ENCODE peak calls at places on chromosomes 11 and 22, in seven cellular contexts. G is K562, O is GM12878, M is HepG2, L is H1, C is HCT116, R is SK-N-SH. F is an unnamed sample.

GRCh38 chr22:45703758-45704157 is 32.1 kb downstream of the ATXN10 start:
- DNase-seq in G (no peak), O (no peak), M (no peak), L (no peak), C (no peak), R (no peak), F (no peak)

GRCh38 chr22:40478456-40479125 is 108.2 kb downstream of the SGSM3 start:
- DNase-seq in G (no peak), O (no peak), M (peak; percentile 58), L (no peak), C (no peak), R (no peak), F (no peak)

GRCh38 chr22:23847310-23847920 is 8.6 kb upstream of the DERL3 start:
- DNase-seq in G (no peak), O (no peak), M (no peak), L (no peak), C (no peak), R (no peak), F (no peak)

GRCh38 chr11:21582791-21583190 is 610.1 kb upstream of the ANO5 start:
- DNase-seq in G (no peak), O (no peak), M (no peak), L (no peak), C (no peak), R (no peak), F (no peak)

GRCh38 chr11:41058138-41058537 is 401.3 kb downstream of the LRRC4C start:
- DNase-seq in G (no peak), O (no peak), M (no peak), L (no peak), C (no peak), R (no peak), F (no peak)

GRCh38 chr22:42294034-42294985 is 23.9 kb upstream of the TCF20 start:
- DNase-seq in G (peak; percentile 69), O (no peak), M (peak; percentile 39), L (no peak), C (no peak), R (no peak), F (peak; percentile 80)

GRCh38 chr11:126992065-126992803 is 8.3 kb downstream of the KIRREL3 start:
- DNase-seq in G (no peak), O (no peak), M (no peak), L (no peak), C (no peak), R (no peak), F (no peak)

GRCh38 chr11:106642331-106642730 is 375.9 kb downstream of the GUCY1A2 start:
- DNase-seq in G (no peak), O (no peak), M (no peak), L (no peak), C (no peak), R (no peak), F (no peak)

GRCh38 chr22:30922151-30922611 is 46.4 kb downstream of the MORC2 start:
- DNase-seq in G (no peak), O (peak; percentile 60), M (no peak), L (no peak), C (no peak), R (peak; percentile 70), F (no peak)

GRCh38 chr11:45280449-45280848 is 5.7 kb downstream of the SYT13 start:
- DNase-seq in G (no peak), O (no peak), M (no peak), L (no peak), C (no peak), R (no peak), F (no peak)

GRCh38 chr11:112760378-112761060 is 200.7 kb upstream of the NCAM1 start:
- DNase-seq in G (no peak), O (no peak), M (no peak), L (no peak), C (no peak), R (no peak), F (no peak)
- TF ChIP-seq JUND in G (no peak), O (no peak), M (no peak), L (no peak), C (no peak), R (no peak), F (no peak)

GRCh38 chr11:79033833-79034232 is 407.0 kb downstream of the TENM4 start:
- DNase-seq in G (no peak), O (no peak), M (no peak), L (no peak), C (no peak), R (no peak), F (no peak)
- TF ChIP-seq JUND in G (no peak), O (no peak), M (no peak), L (no peak), C (no peak), R (no peak), F (no peak)

GRCh38 chr11:63961608-63962412 is 12.6 kb upstream of the COX8A start:
- DNase-seq in G (peak; percentile 80), O (no peak), M (peak; percentile 46), L (no peak), C (no peak), R (peak; percentile 83), F (peak; percentile 84)
- TF ChIP-seq JUND in G (no peak), O (no peak), M (no peak), L (no peak), C (no peak), R (no peak), F (no peak)

DNA sequence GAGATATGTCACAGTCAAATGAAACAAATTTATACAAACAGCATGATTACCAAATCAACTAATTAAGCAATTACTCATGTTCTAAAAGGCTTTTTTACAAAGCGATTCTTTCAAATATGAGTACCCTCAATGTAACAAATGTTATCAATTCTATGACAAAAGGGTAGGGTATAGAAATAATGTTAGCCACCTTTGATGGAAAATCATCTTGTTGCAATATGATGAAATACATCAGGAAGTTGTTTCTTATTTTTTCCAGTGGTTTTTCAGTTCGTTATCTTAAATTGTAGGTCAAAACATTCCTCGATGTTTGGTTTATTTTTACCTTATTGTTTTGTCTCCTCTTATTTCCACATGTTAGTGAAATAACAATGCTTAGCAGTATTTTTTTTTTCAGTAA is 6.5 kb downstream of the ARHGEF12 start:
- DNase-seq in G (no peak), O (no peak), M (no peak), L (no peak), C (no peak), R (no peak), F (no peak)
- TF ChIP-seq JUND in G (no peak), O (no peak), M (no peak), L (no peak), C (no peak), R (no peak), F (no peak)

GRCh38 chr11:65802841-65803240 is 16.0 kb downstream of the OVOL1 start:
- DNase-seq in G (no peak), O (peak; percentile 71), M (no peak), L (no peak), C (no peak), R (no peak), F (no peak)

GRCh38 chr11:65801153-65801987 is 14.5 kb downstream of the OVOL1 start:
- DNase-seq in G (no peak), O (no peak), M (no peak), L (no peak), C (no peak), R (no peak), F (no peak)

GRCh38 chr11:65806972-65807371 is 20.1 kb downstream of the OVOL1 start:
- DNase-seq in G (no peak), O (no peak), M (no peak), L (no peak), C (no peak), R (no peak), F (no peak)

GRCh38 chr11:65808744-65809341 is 22.0 kb downstream of the OVOL1 start:
- DNase-seq in G (no peak), O (no peak), M (no peak), L (no peak), C (no peak), R (no peak), F (no peak)

GRCh38 chr11:65803797-65804492 is 17.1 kb downstream of the OVOL1 start:
- DNase-seq in G (no peak), O (no peak), M (no peak), L (no peak), C (no peak), R (no peak), F (peak; percentile 59)
- TF ChIP-seq JUND in G (no peak), O (no peak), M (no peak), L (no peak), C (no peak), R (no peak), F (no peak)

DNA sequence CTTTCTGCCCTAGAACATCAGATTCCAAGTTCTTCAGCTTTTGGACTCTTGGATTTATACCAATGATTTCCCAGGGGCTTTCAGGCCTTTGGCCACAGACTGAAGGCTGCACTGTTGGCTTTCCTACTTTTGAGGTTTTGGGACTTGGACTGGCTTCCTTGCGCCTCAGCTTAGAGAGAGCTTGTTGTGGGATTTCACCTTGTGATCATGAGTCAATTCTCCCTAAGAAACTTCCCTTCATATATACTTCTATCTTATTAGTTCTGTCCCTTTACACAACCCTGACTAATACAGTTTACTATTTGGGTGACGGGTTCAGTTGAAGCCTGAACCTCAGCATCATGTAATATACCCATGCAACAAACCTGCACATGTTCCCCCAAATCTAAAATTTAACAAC is 70.4 kb downstream of the MTNR1B start:
- DNase-seq in G (no peak), O (no peak), M (no peak), L (no peak), C (no peak), R (no peak), F (no peak)
- TF ChIP-seq JUND in G (no peak), O (no peak), M (no peak), L (no peak), C (no peak), R (no peak), F (no peak)

DNA sequence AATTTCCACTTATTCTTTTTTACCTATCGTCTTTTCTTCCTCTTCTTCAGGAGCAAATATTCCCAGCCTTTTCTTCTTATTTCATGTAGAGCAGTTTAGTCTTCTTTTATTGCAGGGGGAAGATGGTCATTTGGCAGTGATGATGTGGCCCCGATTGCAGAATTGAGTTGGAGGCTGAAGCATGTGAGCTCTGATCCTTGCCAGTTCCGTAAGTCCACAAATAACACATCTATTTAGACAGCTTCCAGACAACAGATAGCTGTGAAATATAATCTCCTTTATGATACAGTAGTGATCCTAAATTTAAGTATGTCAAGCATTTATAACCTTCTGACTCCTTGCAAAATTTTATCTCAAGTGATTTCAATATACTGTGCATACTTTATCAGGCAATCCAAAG is 27.5 kb downstream of the REXO2 start:
- DNase-seq in G (no peak), O (no peak), M (no peak), L (no peak), C (no peak), R (no peak), F (no peak)
- TF ChIP-seq JUND in G (no peak), O (no peak), M (no peak), L (no peak), C (no peak), R (no peak), F (no peak)